ENCODE peak calls at places on chromosomes 13 and 19, in eight cellular contexts. One of them, this sample, is unnamed.

GRCh38 chr13:62296812-62297211 is 881.2 kb upstream of the PCDH20 start:
- DNase-seq in fibroblast of lung: no peak
- DNase-seq in psoas muscle: no peak
- DNase-seq in prostate gland: no peak
- DNase-seq in bronchial epithelial cell: no peak
- DNase-seq in SK-N-SH: no peak
- DNase-seq in heart left ventricle: no peak
- DNase-seq in AG04450: no peak
- DNase-seq in this sample: no peak

GRCh38 chr19:16141043-16141442 is 2.4 kb upstream of the HSH2D start:
- DNase-seq in prostate gland: no peak
- DNase-seq in AG04450: no peak
- DNase-seq in fibroblast of lung: no peak
- DNase-seq in psoas muscle: no peak
- DNase-seq in SK-N-SH: no peak
- DNase-seq in bronchial epithelial cell: no peak
- DNase-seq in heart left ventricle: no peak
- DNase-seq in this sample: no peak

GRCh38 chr13:45595968-45596367 is 19.6 kb downstream of the ERICH6B start:
- DNase-seq in fibroblast of lung: no peak
- DNase-seq in bronchial epithelial cell: peak; percentile 5
- DNase-seq in AG04450: no peak
- DNase-seq in psoas muscle: no peak
- DNase-seq in prostate gland: no peak
- DNase-seq in heart left ventricle: no peak
- DNase-seq in SK-N-SH: no peak
- DNase-seq in this sample: no peak

GRCh38 chr19:41376241-41376997 is at the start of gene TMEM91:
- DNase-seq in bronchial epithelial cell: peak; percentile 46
- DNase-seq in prostate gland: peak; percentile 42
- DNase-seq in SK-N-SH: peak; percentile 75
- DNase-seq in fibroblast of lung: no peak
- DNase-seq in psoas muscle: peak; percentile 52
- DNase-seq in AG04450: no peak
- DNase-seq in heart left ventricle: peak; percentile 58
- DNase-seq in this sample: no peak

GRCh38 chr19:2475702-2476450 is at the start of gene GADD45B:
- DNase-seq in prostate gland: peak; percentile 98
- DNase-seq in psoas muscle: peak; percentile 97
- DNase-seq in bronchial epithelial cell: peak; percentile 88
- DNase-seq in AG04450: peak; percentile 97
- DNase-seq in SK-N-SH: peak; percentile 99
- DNase-seq in fibroblast of lung: peak; percentile 96
- DNase-seq in heart left ventricle: peak; percentile 98
- DNase-seq in this sample: no peak

GRCh38 chr19:56163097-56163496 is 12.7 kb upstream of the GALP start:
- DNase-seq in bronchial epithelial cell: no peak
- DNase-seq in psoas muscle: no peak
- DNase-seq in SK-N-SH: no peak
- DNase-seq in heart left ventricle: no peak
- DNase-seq in prostate gland: no peak
- DNase-seq in fibroblast of lung: no peak
- DNase-seq in AG04450: no peak
- DNase-seq in this sample: no peak

GRCh38 chr13:30364876-30365275 is 57.4 kb upstream of the UBE2L5 start:
- DNase-seq in bronchial epithelial cell: no peak
- DNase-seq in fibroblast of lung: peak; percentile 47
- DNase-seq in prostate gland: no peak
- DNase-seq in AG04450: no peak
- DNase-seq in SK-N-SH: no peak
- DNase-seq in heart left ventricle: no peak
- DNase-seq in psoas muscle: no peak
- DNase-seq in this sample: peak; percentile 37

GRCh38 chr19:18419699-18420460 is 682 bp downstream of the SSBP4 start:
- DNase-seq in heart left ventricle: peak; percentile 53
- DNase-seq in AG04450: no peak
- DNase-seq in prostate gland: no peak
- DNase-seq in fibroblast of lung: no peak
- DNase-seq in psoas muscle: peak; percentile 51
- DNase-seq in bronchial epithelial cell: no peak
- DNase-seq in SK-N-SH: peak; percentile 79
- DNase-seq in this sample: no peak

GRCh38 chr13:44404261-44405139 is 30.9 kb downstream of the SERP2 start:
- DNase-seq in bronchial epithelial cell: no peak
- DNase-seq in AG04450: no peak
- DNase-seq in SK-N-SH: peak; percentile 80
- DNase-seq in heart left ventricle: no peak
- DNase-seq in psoas muscle: no peak
- DNase-seq in prostate gland: peak; percentile 33
- DNase-seq in fibroblast of lung: no peak
- DNase-seq in this sample: no peak

GRCh38 chr13:28540612-28541011 is 45.7 kb upstream of the FLT1 start:
- DNase-seq in bronchial epithelial cell: peak; percentile 40
- DNase-seq in prostate gland: no peak
- DNase-seq in fibroblast of lung: no peak
- DNase-seq in heart left ventricle: no peak
- DNase-seq in SK-N-SH: no peak
- DNase-seq in AG04450: no peak
- DNase-seq in psoas muscle: no peak
- DNase-seq in this sample: no peak

GRCh38 chr13:52387721-52388120 is 18.3 kb downstream of the THSD1 start:
- DNase-seq in SK-N-SH: no peak
- DNase-seq in AG04450: no peak
- DNase-seq in bronchial epithelial cell: no peak
- DNase-seq in fibroblast of lung: no peak
- DNase-seq in psoas muscle: no peak
- DNase-seq in heart left ventricle: no peak
- DNase-seq in prostate gland: no peak
- DNase-seq in this sample: no peak

GRCh38 chr19:33303791-33304759 is 1.7 kb upstream of the CEBPA start:
- DNase-seq in heart left ventricle: peak; percentile 24
- DNase-seq in AG04450: no peak
- DNase-seq in bronchial epithelial cell: no peak
- DNase-seq in psoas muscle: no peak
- DNase-seq in SK-N-SH: no peak
- DNase-seq in fibroblast of lung: no peak
- DNase-seq in prostate gland: peak; percentile 41
- DNase-seq in this sample: no peak

GRCh38 chr19:33301011-33301899 is 1.1 kb downstream of the CEBPA start:
- DNase-seq in heart left ventricle: peak; percentile 25
- DNase-seq in bronchial epithelial cell: no peak
- DNase-seq in psoas muscle: peak; percentile 50
- DNase-seq in AG04450: no peak
- DNase-seq in fibroblast of lung: no peak
- DNase-seq in SK-N-SH: peak; percentile 63
- DNase-seq in prostate gland: peak; percentile 27
- DNase-seq in this sample: no peak

GRCh38 chr19:33301900-33302174 is 497 bp downstream of the CEBPA start:
- DNase-seq in AG04450: no peak
- DNase-seq in prostate gland: no peak
- DNase-seq in SK-N-SH: no peak
- DNase-seq in fibroblast of lung: no peak
- DNase-seq in psoas muscle: no peak
- DNase-seq in heart left ventricle: no peak
- DNase-seq in bronchial epithelial cell: no peak
- DNase-seq in this sample: no peak

GRCh38 chr19:33302974-33303790 is 848 bp upstream of the CEBPA start:
- DNase-seq in heart left ventricle: peak; percentile 56
- DNase-seq in bronchial epithelial cell: no peak
- DNase-seq in AG04450: no peak
- DNase-seq in SK-N-SH: peak; percentile 88
- DNase-seq in psoas muscle: peak; percentile 68
- DNase-seq in prostate gland: peak; percentile 53
- DNase-seq in fibroblast of lung: peak; percentile 57
- DNase-seq in this sample: no peak

GRCh38 chr19:33302175-33302973 is at the start of gene CEBPA:
- DNase-seq in heart left ventricle: peak; percentile 80
- DNase-seq in fibroblast of lung: peak; percentile 74
- DNase-seq in bronchial epithelial cell: peak; percentile 59
- DNase-seq in AG04450: peak; percentile 11
- DNase-seq in SK-N-SH: peak; percentile 96
- DNase-seq in psoas muscle: peak; percentile 88
- DNase-seq in prostate gland: peak; percentile 87
- DNase-seq in this sample: no peak
- TF ChIP-seq CTCF in heart left ventricle: peak; percentile 12
- TF ChIP-seq CTCF in fibroblast of lung: peak; percentile 18
- TF ChIP-seq CTCF in bronchial epithelial cell: peak; percentile 63
- TF ChIP-seq CTCF in AG04450: peak; percentile 39
- TF ChIP-seq CTCF in SK-N-SH: peak; percentile 45
- TF ChIP-seq CTCF in psoas muscle: peak; percentile 60
- TF ChIP-seq CTCF in prostate gland: peak; percentile 20
- TF ChIP-seq CTCF in this sample: peak; percentile 8

GRCh38 chr19:38221421-38221820 is 2.6 kb downstream of the DPF1 start:
- DNase-seq in bronchial epithelial cell: no peak
- DNase-seq in fibroblast of lung: no peak
- DNase-seq in heart left ventricle: no peak
- DNase-seq in AG04450: no peak
- DNase-seq in prostate gland: no peak
- DNase-seq in SK-N-SH: no peak
- DNase-seq in psoas muscle: no peak
- DNase-seq in this sample: no peak
- H3K27me3 ChIP-seq in bronchial epithelial cell: no peaks in the 10 kb centered on the region
- H3K27me3 ChIP-seq in fibroblast of lung: no peaks in the 10 kb centered on the region
- H3K27me3 ChIP-seq in heart left ventricle: peaks cover 18% of the 10 kb centered on the region
- H3K27me3 ChIP-seq in AG04450: no peaks in the 10 kb centered on the region
- H3K27me3 ChIP-seq in prostate gland: peaks cover 7% of the 10 kb centered on the region
- H3K27me3 ChIP-seq in SK-N-SH: no peaks in the 10 kb centered on the region
- H3K27me3 ChIP-seq in psoas muscle: peaks cover 6% of the 10 kb centered on the region
- H3K27me3 ChIP-seq in this sample: peaks cover 1% of the 10 kb centered on the region

GRCh38 chr19:34904846-34905527 is 21.7 kb upstream of the ZNF30 start:
- DNase-seq in bronchial epithelial cell: no peak
- DNase-seq in AG04450: no peak
- DNase-seq in SK-N-SH: peak; percentile 31
- DNase-seq in prostate gland: no peak
- DNase-seq in heart left ventricle: no peak
- DNase-seq in fibroblast of lung: no peak
- DNase-seq in psoas muscle: no peak
- DNase-seq in this sample: no peak
- H3K4me3 ChIP-seq in bronchial epithelial cell: no peak overlapping the region
- H3K4me3 ChIP-seq in AG04450: no peak overlapping the region
- H3K4me3 ChIP-seq in SK-N-SH: no peak overlapping the region
- H3K4me3 ChIP-seq in prostate gland: no peak overlapping the region
- H3K4me3 ChIP-seq in heart left ventricle: no peak overlapping the region
- H3K4me3 ChIP-seq in fibroblast of lung: no peak overlapping the region
- H3K4me3 ChIP-seq in psoas muscle: no peak overlapping the region
- H3K4me3 ChIP-seq in this sample: no peak overlapping the region

DNA sequence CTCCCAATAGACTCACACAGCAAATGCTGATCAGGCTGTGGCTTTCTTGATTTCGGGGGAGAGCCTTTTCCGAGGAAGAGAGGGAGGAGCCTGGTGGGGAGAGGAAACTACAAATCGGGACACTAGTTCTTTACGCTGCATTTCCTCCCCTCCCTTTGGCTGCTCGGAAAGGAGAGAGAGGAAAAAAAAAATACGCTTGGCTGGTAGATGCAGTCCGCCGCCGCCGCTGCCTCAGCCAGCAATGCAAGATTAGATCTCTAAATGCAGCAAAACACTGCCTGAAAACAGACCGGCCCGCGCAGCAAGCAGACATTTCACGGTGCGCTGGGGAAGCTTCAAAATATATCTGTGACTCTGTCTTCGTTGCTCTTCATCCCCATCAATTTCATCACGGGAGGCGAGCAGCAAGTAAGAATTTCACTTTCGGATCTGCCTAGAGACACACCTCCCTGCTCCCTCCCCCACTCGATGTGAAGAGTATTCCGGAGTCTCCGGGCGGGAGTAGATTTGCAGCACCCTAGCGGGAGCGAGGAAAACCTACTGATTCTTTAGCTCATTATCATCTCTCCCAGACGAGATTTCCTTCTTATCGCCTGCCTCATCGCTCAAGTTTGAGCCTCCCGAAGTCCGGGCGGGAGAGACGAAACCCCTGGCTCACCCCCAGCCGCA is at the start of gene PCDH17:
- DNase-seq in psoas muscle: peak; percentile 17
- DNase-seq in heart left ventricle: peak; percentile 57
- DNase-seq in prostate gland: no peak
- DNase-seq in SK-N-SH: peak; percentile 62
- DNase-seq in AG04450: no peak
- DNase-seq in bronchial epithelial cell: no peak
- DNase-seq in fibroblast of lung: peak; percentile 74
- DNase-seq in this sample: no peak
- TF ChIP-seq CTCF in psoas muscle: no peak
- TF ChIP-seq CTCF in heart left ventricle: no peak
- TF ChIP-seq CTCF in prostate gland: no peak
- TF ChIP-seq CTCF in SK-N-SH: no peak
- TF ChIP-seq CTCF in AG04450: no peak
- TF ChIP-seq CTCF in bronchial epithelial cell: no peak
- TF ChIP-seq CTCF in fibroblast of lung: no peak
- TF ChIP-seq CTCF in this sample: no peak

DNA sequence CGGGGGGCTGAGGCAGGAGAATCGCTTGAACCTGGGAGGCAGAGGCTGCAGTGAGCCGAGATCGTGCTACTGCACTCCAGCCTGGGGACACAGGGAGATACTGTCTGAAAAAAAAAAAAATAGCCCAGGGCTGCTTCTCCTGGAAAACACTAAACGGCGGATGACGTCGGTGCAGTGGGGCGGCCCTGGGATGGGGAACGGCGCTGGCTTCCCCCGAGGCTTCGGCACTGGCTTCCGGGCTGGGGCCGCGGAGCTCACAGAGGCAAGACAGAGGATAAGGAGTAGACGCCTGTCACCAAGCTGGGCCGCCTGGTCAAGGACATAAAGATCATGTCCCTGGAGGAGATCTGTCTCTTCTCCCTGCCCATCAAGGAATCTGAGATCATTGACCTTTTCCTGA is 5.0 kb downstream of the PRSS57 start:
- DNase-seq in psoas muscle: no peak
- DNase-seq in bronchial epithelial cell: no peak
- DNase-seq in heart left ventricle: no peak
- DNase-seq in AG04450: no peak
- DNase-seq in SK-N-SH: no peak
- DNase-seq in prostate gland: no peak
- DNase-seq in fibroblast of lung: no peak
- DNase-seq in this sample: no peak
- H3K27me3 ChIP-seq in psoas muscle: peaks cover 4% of the 10 kb centered on the region
- H3K27me3 ChIP-seq in bronchial epithelial cell: no peaks in the 10 kb centered on the region
- H3K27me3 ChIP-seq in heart left ventricle: no peaks in the 10 kb centered on the region
- H3K27me3 ChIP-seq in AG04450: peaks cover under 1% of the 10 kb centered on the region
- H3K27me3 ChIP-seq in SK-N-SH: no peaks in the 10 kb centered on the region
- H3K27me3 ChIP-seq in prostate gland: no peaks in the 10 kb centered on the region
- H3K27me3 ChIP-seq in fibroblast of lung: no peaks in the 10 kb centered on the region
- H3K27me3 ChIP-seq in this sample: peaks cover 9% of the 10 kb centered on the region

GRCh38 chr19:21020298-21021227 is at the start of gene ZNF430:
- DNase-seq in fibroblast of lung: peak; percentile 90
- DNase-seq in heart left ventricle: peak; percentile 93
- DNase-seq in psoas muscle: peak; percentile 91
- DNase-seq in bronchial epithelial cell: peak; percentile 85
- DNase-seq in prostate gland: peak; percentile 94
- DNase-seq in AG04450: peak; percentile 73
- DNase-seq in SK-N-SH: peak; percentile 87
- DNase-seq in this sample: peak; percentile 82
- H3K4me3 ChIP-seq in fibroblast of lung: peak within 1 kb of the TSS; percentile 89
- H3K4me3 ChIP-seq in heart left ventricle: peak within 1 kb of the TSS; percentile 79
- H3K4me3 ChIP-seq in psoas muscle: peak within 1 kb of the TSS; percentile 77
- H3K4me3 ChIP-seq in bronchial epithelial cell: peak within 1 kb of the TSS; percentile 54
- H3K4me3 ChIP-seq in prostate gland: peak within 1 kb of the TSS; percentile 58
- H3K4me3 ChIP-seq in AG04450: peak within 1 kb of the TSS; percentile 87
- H3K4me3 ChIP-seq in SK-N-SH: peak within 1 kb of the TSS; percentile 91
- H3K4me3 ChIP-seq in this sample: peak within 1 kb of the TSS; percentile 64

This sample was measured in kidney epithelial cell.